ENCODE peak calls at places on chromosomes 13 and 19, in nine cellular contexts. F, U, D, W, E, S, I, B and Z are unnamed samples.

GRCh38 chr13:27607125-27607524 is 13.2 kb downstream of the LNX2 start:
- DNase-seq in F (no peak), U (peak), D (no peak), W (no peak), E (no peak), S (no peak), I (no peak), B (no peak), Z (no peak)

GRCh38 chr19:11435833-11436313 is 438 bp downstream of the PRKCSH start:
- DNase-seq in F (peak), U (no peak), D (no peak), W (no peak), E (no peak), S (no peak), I (no peak), B (no peak), Z (no peak)

GRCh38 chr13:25291691-25292090 is 4.4 kb upstream of the MTMR6 start:
- DNase-seq in F (no peak), U (no peak), D (no peak), W (no peak), E (no peak), S (no peak), I (peak), B (no peak), Z (no peak)

GRCh38 chr19:14369399-14370168 is 11.7 kb upstream of the ADGRE5 start:
- DNase-seq in F (peak), U (no peak), D (no peak), W (peak), E (peak), S (peak), I (no peak), B (no peak), Z (no peak)

GRCh38 chr13:33744589-33745369 is 73.2 kb upstream of the RFC3 start:
- DNase-seq in F (no peak), U (no peak), D (peak), W (no peak), E (no peak), S (no peak), I (no peak), B (peak), Z (no peak)

GRCh38 chr13:102097708-102098107 is 304.1 kb downstream of the FGF14 start:
- DNase-seq in F (no peak), U (no peak), D (no peak), W (no peak), E (no peak), S (no peak), I (peak), B (peak), Z (no peak)

GRCh38 chr19:30792561-30793505 is 420.6 kb downstream of the ZNF536 start:
- DNase-seq in F (no peak), U (no peak), D (no peak), W (no peak), E (no peak), S (no peak), I (no peak), B (no peak), Z (no peak)

GRCh38 chr19:49213791-49214190 is 56.2 kb downstream of the TRPM4 start:
- DNase-seq in F (no peak), U (no peak), D (no peak), W (no peak), E (no peak), S (no peak), I (no peak), B (no peak), Z (no peak)

GRCh38 chr13:85283408-85283807 is 515.8 kb downstream of the SLITRK6 start:
- DNase-seq in F (no peak), U (no peak), D (no peak), W (no peak), E (no peak), S (no peak), I (no peak), B (no peak), Z (no peak)

GRCh38 chr13:114112231-114112825 is 20.1 kb downstream of the RASA3 start:
- DNase-seq in F (no peak), U (no peak), D (no peak), W (no peak), E (peak), S (no peak), I (no peak), B (peak), Z (no peak)

GRCh38 chr13:98445340-98446233 is 131.3 kb downstream of the STK24 start:
- DNase-seq in F (peak), U (no peak), D (peak), W (peak), E (peak), S (peak), I (no peak), B (peak), Z (peak)